ENCODE peak calls at places on chromosomes 3 and 15, in eight cellular contexts. B is heart right ventricle, F is PC-9, H is psoas muscle, N is vagina, G is endothelial cell of umbilical vein, J is heart left ventricle, S is left ventricle myocardium inferior. W is an unnamed sample.

GRCh38 chr3:10912784-10913183 is 79.8 kb upstream of the SLC6A1 start:
- DNase-seq in B (no peak), J (no peak), F (no peak), S (no peak), N (no peak), G (no peak), H (no peak), W (no peak)

GRCh38 chr3:188046561-188047213 is 107.3 kb upstream of the LPP start:
- DNase-seq in N (no peak), S (no peak), H (no peak), F (peak; percentile 57), J (no peak), B (no peak), G (peak; percentile 4), W (no peak)

GRCh38 chr3:100455841-100456550 is 36.4 kb upstream of the TMEM45A start:
- DNase-seq in F (no peak), J (no peak), B (no peak), G (no peak), S (no peak), N (no peak), H (no peak), W (no peak)

GRCh38 chr3:38124324-38125122 is 12.4 kb downstream of the ACAA1 start:
- DNase-seq in S (no peak), B (no peak), N (peak; percentile 34), J (no peak), H (no peak), G (no peak), F (no peak), W (no peak)

GRCh38 chr3:50542177-50543034 is 25.1 kb downstream of the C3orf18 start:
- DNase-seq in H (peak; percentile 57), N (no peak), G (peak; percentile 63), J (no peak), F (peak; percentile 42), S (peak; percentile 57), B (peak; percentile 57), W (peak; percentile 80)

GRCh38 chr3:42063886-42064285 is 27.3 kb upstream of the TRAK1 start:
- DNase-seq in H (no peak), J (no peak), N (no peak), F (no peak), G (no peak), B (no peak), S (no peak), W (no peak)

GRCh38 chr3:58999779-59000170 is 50.0 kb downstream of the CFAP20DC start:
- DNase-seq in F (no peak), N (no peak), B (no peak), S (no peak), H (no peak), G (no peak), J (no peak), W (no peak)

GRCh38 chr3:187305881-187306280 is 14.3 kb upstream of the MASP1 start:
- DNase-seq in B (no peak), J (no peak), N (no peak), S (no peak), H (no peak), F (no peak), G (no peak), W (no peak)

GRCh38 chr3:9183011-9183410 is 66.4 kb downstream of the SRGAP3 start:
- DNase-seq in F (no peak), N (no peak), H (no peak), B (peak; percentile 23), G (no peak), S (peak; percentile 28), J (no peak), W (no peak)

GRCh38 chr3:9184464-9184835 is 65.0 kb downstream of the SRGAP3 start:
- DNase-seq in J (no peak), B (no peak), S (no peak), H (no peak), N (no peak), F (no peak), G (no peak), W (no peak)

GRCh38 chr3:9185046-9185445 is 64.4 kb downstream of the SRGAP3 start:
- DNase-seq in G (no peak), B (no peak), J (no peak), S (no peak), F (no peak), N (no peak), H (no peak), W (peak; percentile 21)

GRCh38 chr3:9185701-9186100 is 63.7 kb downstream of the SRGAP3 start:
- DNase-seq in F (no peak), J (no peak), S (no peak), G (no peak), H (no peak), B (no peak), N (no peak), W (peak; percentile 14)

GRCh38 chr3:9183811-9184463 is 65.5 kb downstream of the SRGAP3 start:
- DNase-seq in B (no peak), S (no peak), J (no peak), G (no peak), F (no peak), N (no peak), H (no peak), W (no peak)
- H3K4me3 ChIP-seq in B (no peak overlapping the region), S (no peak overlapping the region), J (no peak overlapping the region), G (no peak overlapping the region), F (no peak overlapping the region), N (no peak overlapping the region), H (no peak overlapping the region), W (no peak overlapping the region)

GRCh38 chr15:83283813-83284562 is 476 bp downstream of the BNC1 start:
- DNase-seq in B (no peak), S (no peak), H (no peak), N (no peak), F (no peak), G (peak; percentile 42), J (no peak), W (no peak)

GRCh38 chr15:83285284-83285978 is 967 bp upstream of the BNC1 start:
- DNase-seq in G (no peak), N (no peak), H (no peak), J (no peak), S (no peak), B (no peak), F (no peak), W (no peak)

GRCh38 chr15:83282141-83282540 is 2.3 kb downstream of the BNC1 start:
- DNase-seq in S (no peak), G (no peak), J (no peak), B (no peak), N (no peak), H (no peak), F (no peak), W (no peak)

GRCh38 chr15:83284563-83285283 is at the start of gene BNC1:
- DNase-seq in F (no peak), H (no peak), B (no peak), S (no peak), J (no peak), G (peak; percentile 25), N (no peak), W (no peak)

DNA sequence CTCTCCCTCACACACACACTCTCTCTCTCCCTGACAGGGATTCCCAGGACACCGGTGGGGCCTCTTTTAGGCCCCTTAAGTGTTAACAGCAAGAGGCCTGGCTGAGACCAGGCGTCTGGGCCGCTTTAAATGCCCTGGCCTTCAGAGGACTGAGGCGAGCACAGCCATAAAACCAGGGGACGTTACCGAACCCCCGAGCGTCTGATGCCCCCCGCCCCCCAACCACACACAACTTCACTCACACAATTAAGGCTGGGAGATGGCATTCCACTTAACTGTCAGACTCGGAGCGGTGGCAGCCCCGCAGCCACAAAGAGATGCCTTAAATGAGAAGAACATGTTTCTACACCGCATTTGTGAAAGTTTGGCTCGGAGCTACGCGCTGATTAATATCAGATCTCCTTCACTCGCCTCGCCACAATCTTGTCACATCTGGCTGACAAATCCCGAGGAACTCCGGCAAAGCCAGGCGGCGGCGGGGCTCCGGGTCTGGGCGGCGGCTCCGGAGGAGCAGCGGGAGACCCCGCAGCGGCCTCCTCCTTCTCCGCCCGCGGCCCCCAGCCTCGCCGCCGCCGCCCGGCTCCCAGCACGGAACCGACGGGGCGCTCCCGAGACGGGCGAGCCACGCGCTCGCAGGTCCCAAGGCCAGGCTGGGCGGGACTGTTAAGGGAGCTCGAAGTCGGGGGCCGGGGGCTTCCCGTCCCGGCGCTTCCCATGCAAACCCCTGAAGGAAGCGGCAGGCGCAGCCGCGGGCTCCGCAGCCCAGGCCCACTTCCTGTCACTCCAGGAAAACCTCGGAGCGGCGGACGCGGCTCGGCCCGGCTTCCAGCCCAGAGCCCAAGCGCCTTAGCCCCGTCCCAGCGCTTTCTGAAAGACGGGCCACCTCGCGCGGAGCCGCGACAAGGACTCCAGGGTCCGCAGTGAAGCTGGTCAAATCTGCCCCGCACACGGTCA is 1.3 kb downstream of the BNC1 start:
- DNase-seq in N (no peak), J (peak; percentile 64), F (no peak), G (peak; percentile 47), B (peak; percentile 40), S (peak; percentile 30), H (peak; percentile 23), W (no peak)
- H3K27me3 ChIP-seq in N (peaks cover 10% of the 10 kb centered on the region), J (peaks cover 45% of the 10 kb centered on the region), F (no peaks in the 10 kb centered on the region), G (peaks cover 3% of the 10 kb centered on the region), B (peaks cover 53% of the 10 kb centered on the region), S (peaks cover 90% of the 10 kb centered on the region), H (peaks cover 87% of the 10 kb centered on the region), W (peaks cover 54% of the 10 kb centered on the region)

DNA sequence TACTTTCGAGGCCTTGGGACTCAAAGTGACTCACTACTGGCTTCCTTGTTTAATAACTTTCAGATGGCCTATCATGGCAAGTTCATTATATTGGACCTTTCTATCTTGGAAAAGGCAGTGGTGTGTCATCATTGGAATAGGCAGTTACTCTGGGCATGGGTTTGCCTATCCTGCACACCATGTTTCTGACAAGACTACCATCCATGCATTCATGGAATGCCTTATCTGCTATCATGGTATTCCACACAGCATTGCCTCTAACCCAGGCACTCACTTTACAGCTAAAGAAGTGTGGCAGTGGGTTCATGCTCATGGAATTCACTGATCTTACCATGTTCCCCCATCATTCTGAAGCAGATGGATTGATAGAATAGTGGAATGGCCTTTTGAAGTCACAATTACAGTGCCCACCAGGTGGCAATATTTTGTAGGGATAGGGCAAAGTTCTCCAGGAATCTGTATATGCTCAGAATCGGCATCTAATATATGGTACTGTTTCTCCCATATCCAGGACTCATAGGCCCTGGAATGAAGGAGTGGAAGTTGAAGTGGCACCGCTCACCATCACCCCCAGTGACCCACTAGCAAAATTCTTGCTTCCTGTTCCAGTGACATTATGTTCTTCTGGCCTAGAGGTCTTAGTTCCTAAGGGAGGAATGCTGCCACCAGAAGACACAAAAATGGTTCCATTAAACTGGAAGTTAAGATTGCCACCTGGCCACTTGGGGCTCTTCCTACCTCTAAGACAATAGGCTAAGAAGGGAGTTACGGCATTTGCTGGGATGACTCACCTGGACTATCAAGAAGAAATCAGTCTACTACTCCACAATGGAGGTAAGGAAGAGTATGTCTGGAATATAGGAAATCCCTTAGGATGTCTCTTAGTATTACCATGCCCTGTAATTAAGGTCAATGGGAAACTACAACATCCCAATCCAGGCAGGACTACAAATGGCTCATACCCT is 1161.4 kb downstream of the SI start:
- DNase-seq in F (no peak), G (no peak), S (no peak), B (no peak), N (no peak), J (no peak), H (no peak), W (no peak)
- TF ChIP-seq CTCF in F (peak; percentile 43), G (no peak), S (no peak), B (no peak), N (no peak), J (no peak), H (no peak), W (no peak)

DNA sequence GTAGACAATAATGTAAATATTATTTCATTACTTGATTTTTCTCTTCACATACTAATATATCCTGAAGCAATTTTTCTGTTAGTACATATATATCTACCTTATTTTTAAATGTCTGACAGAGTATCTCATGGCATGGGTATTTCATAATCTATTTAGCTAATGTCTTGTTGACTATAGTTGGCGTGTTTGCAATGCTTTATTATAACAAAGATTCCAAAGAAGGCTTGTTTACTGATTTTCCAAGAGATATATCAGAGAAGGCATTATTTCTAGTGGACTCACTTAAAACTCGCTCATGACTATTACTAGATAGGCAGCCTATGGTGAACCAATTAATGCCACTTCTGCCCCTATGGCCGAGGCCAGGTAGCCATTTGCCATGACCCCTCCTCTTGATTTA is 152.4 kb upstream of the RORA start:
- DNase-seq in F (no peak), J (no peak), G (no peak), N (no peak), S (no peak), H (no peak), B (no peak), W (no peak)
- H3K4me3 ChIP-seq in F (no peak overlapping the region), J (no peak overlapping the region), G (no peak overlapping the region), N (no peak overlapping the region), S (no peak overlapping the region), H (no peak overlapping the region), B (no peak overlapping the region), W (no peak overlapping the region)